ENCODE peak calls at places on chromosomes 12 and 14, in seven cellular contexts. K, T, P, D, A, G and B are unnamed samples.

GRCh38 chr12:124463341-124463861 is 104.0 kb downstream of the NCOR2 start:
- DNase-seq in K (no peak), T (no peak), P (no peak), D (no peak), A (no peak), G (peak; percentile 90), B (no peak)

GRCh38 chr14:79076428-79076827 is 906.3 kb downstream of the NRXN3 start:
- DNase-seq in K (no peak), T (no peak), P (no peak), D (no peak), A (no peak), G (no peak), B (no peak)

GRCh38 chr12:1932264-1932777 is 13.9 kb upstream of the CACNA2D4 start:
- DNase-seq in K (peak; percentile 72), T (peak; percentile 47), P (peak; percentile 48), D (no peak), A (peak; percentile 72), G (no peak), B (peak; percentile 89)

GRCh38 chr14:63781686-63782085 is 53.8 kb upstream of the SGPP1 start:
- DNase-seq in K (no peak), T (no peak), P (no peak), D (no peak), A (no peak), G (no peak), B (no peak)

GRCh38 chr12:127334324-127334723 is 932.6 kb upstream of the TMEM132C start:
- DNase-seq in K (no peak), T (no peak), P (no peak), D (no peak), A (no peak), G (no peak), B (no peak)

GRCh38 chr12:107145397-107145796 is 52.0 kb upstream of the CRY1 start:
- DNase-seq in K (no peak), T (no peak), P (peak; percentile 66), D (no peak), A (no peak), G (no peak), B (no peak)

GRCh38 chr12:84757978-84758377 is 154.6 kb downstream of the SLC6A15 start:
- DNase-seq in K (no peak), T (no peak), P (peak; percentile 72), D (no peak), A (no peak), G (no peak), B (no peak)

GRCh38 chr14:96082420-96083300 is 43.5 kb downstream of the C14orf132 start:
- DNase-seq in K (no peak), T (no peak), P (no peak), D (no peak), A (no peak), G (no peak), B (peak; percentile 43)

DNA sequence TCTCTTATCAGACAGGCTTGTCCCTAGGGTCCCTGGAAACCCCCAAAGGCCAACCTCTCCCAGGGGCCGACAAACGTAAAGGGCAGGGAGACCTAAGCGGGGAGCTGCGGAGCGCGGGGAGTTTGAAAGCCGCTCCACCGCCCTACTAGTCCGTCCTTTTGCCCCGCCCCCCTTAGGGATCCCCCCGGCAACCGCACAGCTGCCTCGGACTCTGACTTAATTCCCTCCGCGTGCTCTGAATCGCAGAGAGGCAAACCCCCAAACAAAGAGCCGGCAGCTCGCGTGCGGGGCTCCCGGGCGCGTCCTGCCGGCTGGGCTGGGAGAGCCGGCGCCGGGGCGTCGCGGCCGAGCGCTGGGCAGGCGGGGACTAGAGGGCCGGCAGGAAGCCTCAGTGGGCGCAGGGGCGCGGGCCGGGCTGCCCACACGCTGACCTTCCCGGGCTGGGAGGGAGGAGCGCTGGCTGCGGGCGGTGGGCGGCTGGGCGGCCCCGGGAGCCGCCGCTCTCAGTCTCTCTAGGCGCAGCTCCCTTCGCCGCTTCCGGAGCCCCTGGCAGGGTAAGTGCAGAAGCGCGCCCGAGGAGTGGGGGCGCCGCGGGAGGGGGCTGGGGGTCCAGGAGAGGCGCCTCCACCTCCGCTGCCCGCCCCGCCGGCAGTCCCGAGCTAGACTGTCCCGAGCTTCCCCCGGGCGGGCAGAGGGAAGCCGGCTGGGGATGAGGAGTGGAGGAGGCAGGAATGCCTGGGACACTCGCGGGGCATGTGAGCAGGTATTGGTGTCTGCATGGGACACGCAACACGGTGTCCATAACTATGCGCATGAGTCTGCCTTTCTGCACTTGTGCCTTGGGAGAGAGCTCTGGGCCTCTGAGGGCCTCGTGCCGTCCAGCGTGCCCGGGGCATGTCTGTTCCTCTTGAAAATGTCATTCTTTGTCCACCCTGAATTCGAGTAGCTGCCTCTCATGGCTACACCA is at the start of gene TSPAN11:
- DNase-seq in K (no peak), T (peak; percentile 26), P (peak; percentile 56), D (no peak), A (peak; percentile 36), G (peak; percentile 97), B (no peak)
- H3K4me3 ChIP-seq in K (peak within 1 kb of the TSS; percentile 33), T (peak within 1 kb of the TSS; percentile 61), P (peak within 1 kb of the TSS; percentile 17), D (no peak within 1 kb of the TSS), A (peak within 1 kb of the TSS; percentile 44), G (peak within 1 kb of the TSS; percentile 61), B (peak within 1 kb of the TSS; percentile 72)

GRCh38 chr12:116656371-116656770 is 81.5 kb downstream of the SPRING1 start:
- DNase-seq in K (no peak), T (no peak), P (no peak), D (no peak), A (no peak), G (no peak), B (no peak)

GRCh38 chr12:116654216-116654743 is 83.6 kb downstream of the SPRING1 start:
- DNase-seq in K (no peak), T (no peak), P (no peak), D (no peak), A (no peak), G (no peak), B (no peak)

GRCh38 chr12:116659771-116660481 is 77.9 kb downstream of the SPRING1 start:
- DNase-seq in K (no peak), T (no peak), P (peak; percentile 80), D (no peak), A (no peak), G (no peak), B (no peak)

GRCh38 chr12:116661341-116661740 is 76.5 kb downstream of the SPRING1 start:
- DNase-seq in K (no peak), T (no peak), P (no peak), D (no peak), A (no peak), G (no peak), B (no peak)

DNA sequence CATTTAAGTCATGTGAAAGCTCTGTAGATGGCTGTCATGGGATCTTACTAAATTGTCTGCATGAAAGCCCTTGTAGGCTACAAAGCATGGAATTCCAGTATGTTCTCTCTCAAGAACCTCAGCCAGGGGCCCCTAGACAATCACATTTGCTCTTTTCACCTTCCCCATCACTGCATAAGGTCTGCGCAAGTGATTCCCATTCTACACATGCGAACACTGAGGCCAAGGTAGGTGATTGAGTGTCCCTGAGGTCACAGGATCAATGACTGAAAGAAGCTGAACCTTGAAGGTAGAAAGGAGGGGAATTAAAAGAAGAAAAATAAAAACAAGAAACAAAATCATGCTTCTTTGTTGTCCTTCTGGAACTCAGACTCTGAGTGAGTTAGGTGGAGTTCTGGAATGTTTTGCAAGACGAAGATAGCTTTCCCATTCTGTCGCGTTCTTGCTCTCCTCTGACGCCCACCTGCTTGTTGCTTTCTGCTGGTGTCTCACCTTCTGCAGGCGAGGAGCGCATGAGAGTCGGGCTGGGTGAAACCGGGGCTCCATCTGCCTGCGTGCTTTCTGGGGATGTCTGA is 79.9 kb downstream of the SPRING1 start:
- DNase-seq in K (no peak), T (no peak), P (no peak), D (no peak), A (no peak), G (no peak), B (no peak)
- H3K27ac ChIP-seq in K (no peak overlapping the region), T (peak overlapping the region; percentile 72), P (no peak overlapping the region), D (no peak overlapping the region), A (peak overlapping the region; percentile 61), G (no peak overlapping the region), B (peak overlapping the region; percentile 67)

DNA sequence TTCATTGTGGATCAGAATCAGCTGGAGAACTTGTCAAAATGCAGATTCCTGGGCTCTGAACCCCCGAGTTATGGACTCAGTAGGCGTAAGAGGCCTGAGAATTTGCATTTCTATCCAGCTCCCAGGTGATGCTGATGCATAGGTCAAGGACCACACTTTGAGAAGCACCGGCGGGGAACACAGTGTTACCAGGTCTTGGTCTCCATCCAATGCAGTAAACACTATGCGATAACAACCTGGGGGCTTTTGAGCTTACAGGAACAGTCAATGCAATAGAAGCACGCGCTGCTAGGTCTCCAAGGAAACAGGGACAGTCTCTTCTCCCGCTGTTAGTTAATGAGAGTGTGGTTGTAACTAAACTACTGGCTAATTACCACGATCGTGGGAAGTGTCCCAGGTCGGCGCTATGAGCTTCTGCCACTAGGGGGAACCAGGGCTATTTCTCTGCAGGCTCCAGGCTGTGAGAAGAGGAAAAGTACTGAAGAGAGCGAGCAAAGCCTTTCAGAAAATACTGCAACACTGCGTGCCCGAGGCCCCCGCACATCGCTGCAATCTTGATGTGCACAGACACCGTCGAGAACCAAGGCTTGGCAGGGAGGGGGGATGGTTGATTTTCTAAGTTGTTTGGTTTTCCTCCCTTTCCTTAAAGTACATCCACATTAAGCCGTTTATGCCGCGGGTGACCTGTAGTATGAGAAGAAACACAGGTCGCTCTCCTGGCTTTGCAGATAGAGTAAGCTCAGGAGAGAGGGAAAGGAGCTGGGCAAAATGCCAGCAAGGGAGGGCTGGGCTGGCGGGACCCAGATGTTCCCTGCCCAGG is 52.0 kb upstream of the KCNA1 start:
- DNase-seq in K (peak; percentile 79), T (peak; percentile 70), P (peak; percentile 57), D (peak; percentile 63), A (peak; percentile 67), G (peak; percentile 89), B (no peak)
- H3K4me3 ChIP-seq in K (peak overlapping the region; percentile 24), T (peak overlapping the region; percentile 55), P (no peak overlapping the region), D (peak overlapping the region; percentile 5), A (no peak overlapping the region), G (peak overlapping the region; percentile 32), B (peak overlapping the region; percentile 49)

GRCh38 chr12:204261-204678 is 9.7 kb downstream of the SLC6A12 start:
- DNase-seq in K (no peak), T (no peak), P (no peak), D (no peak), A (no peak), G (no peak), B (no peak)

GRCh38 chr12:202081-202731 is 11.8 kb downstream of the SLC6A12 start:
- DNase-seq in K (no peak), T (no peak), P (no peak), D (no peak), A (no peak), G (peak; percentile 55), B (no peak)

GRCh38 chr12:203074-203461 is 10.9 kb downstream of the SLC6A12 start:
- DNase-seq in K (no peak), T (no peak), P (no peak), D (no peak), A (no peak), G (no peak), B (no peak)

GRCh38 chr12:205026-205425 is 8.9 kb downstream of the SLC6A12 start:
- DNase-seq in K (no peak), T (no peak), P (no peak), D (no peak), A (no peak), G (no peak), B (no peak)

DNA sequence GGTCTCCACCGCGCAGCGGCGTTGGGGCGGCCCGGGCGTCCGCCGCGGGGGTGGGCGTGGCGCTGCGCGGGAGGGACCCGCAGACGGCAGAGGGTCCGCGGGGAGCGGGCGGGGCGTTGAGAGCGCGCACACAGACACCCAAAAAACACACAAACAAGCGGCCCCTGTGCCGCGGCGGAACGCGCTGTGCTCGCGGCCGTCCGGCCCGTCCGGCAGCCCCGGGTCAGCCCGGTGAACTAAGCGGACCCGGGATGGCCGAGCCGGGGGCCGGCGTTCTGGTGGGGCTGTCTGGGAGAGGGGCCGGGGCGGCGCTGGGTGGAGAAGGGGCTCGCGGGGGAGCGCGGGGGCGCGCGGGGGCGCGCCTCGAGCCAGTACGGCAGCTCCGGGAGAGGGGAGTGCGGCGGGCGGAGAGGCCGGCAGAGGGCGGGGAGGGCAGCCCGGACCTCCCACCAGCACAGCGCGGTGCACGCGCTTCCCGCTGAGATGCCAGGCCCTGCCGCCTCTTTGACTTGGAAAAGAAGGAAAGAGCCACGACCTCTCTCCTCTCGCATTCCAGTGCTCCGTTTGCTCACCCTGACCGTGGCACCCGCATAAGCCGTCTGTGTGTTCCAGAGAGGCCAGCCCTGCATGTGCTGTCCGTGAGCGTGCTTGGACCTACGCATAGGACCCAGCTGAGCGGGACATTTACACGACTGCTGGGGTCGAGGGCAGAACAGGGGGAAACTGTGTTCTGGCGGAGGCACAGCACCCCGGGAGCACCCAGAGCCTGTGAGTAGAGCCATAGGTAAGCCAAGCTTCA is 10.3 kb downstream of the SLC6A12 start:
- DNase-seq in K (no peak), T (peak; percentile 57), P (no peak), D (no peak), A (no peak), G (peak; percentile 82), B (no peak)
- H3K27ac ChIP-seq in K (no peak overlapping the region), T (peak overlapping the region; percentile 98), P (no peak overlapping the region), D (no peak overlapping the region), A (no peak overlapping the region), G (no peak overlapping the region), B (no peak overlapping the region)